ENCODE peak calls at places on chromosomes 11 and 22, in four cellular contexts. I is HFF-Myc, U is BE2C, N is cardiac muscle cell. C is an unnamed sample.

GRCh38 chr11:94885133-94885532 is 88.2 kb downstream of the CWC15 start:
- DNase-seq in I (no peak), U (no peak), N (no peak), C (no peak)

GRCh38 chr11:65648997-65649491 is 11.1 kb downstream of the SIPA1 start:
- DNase-seq in I (no peak), U (no peak), N (no peak), C (no peak)

GRCh38 chr11:134679592-134679991 is 267.6 kb upstream of the B3GAT1 start:
- DNase-seq in I (no peak), U (no peak), N (no peak), C (no peak)

GRCh38 chr22:29345932-29346331 is 30.4 kb upstream of the RASL10A start:
- DNase-seq in I (no peak), U (no peak), N (no peak), C (no peak)

GRCh38 chr11:120413480-120413879 is 77.3 kb downstream of the ARHGEF12 start:
- DNase-seq in I (peak), U (no peak), N (peak), C (no peak)

GRCh38 chr22:31130873-31131272 is 8.1 kb downstream of the INPP5J start:
- DNase-seq in I (no peak), U (no peak), N (no peak), C (no peak)

GRCh38 chr11:70016666-70017347 is 61.3 kb upstream of the ANO1 start:
- DNase-seq in I (no peak), U (no peak), N (peak), C (no peak)

GRCh38 chr11:86592659-86593451 is 79.6 kb downstream of the ME3 start:
- DNase-seq in I (peak), U (peak), N (peak), C (peak)

GRCh38 chr22:46776486-46776826 is 14.0 kb downstream of the TBC1D22A start:
- DNase-seq in I (no peak), U (no peak), N (no peak), C (no peak)

GRCh38 chr11:66768088-66768521 is 39.1 kb upstream of the SPTBN2 start:
- DNase-seq in I (no peak), U (no peak), N (peak), C (no peak)

GRCh38 chr11:61092280-61092766 is 10.0 kb upstream of the CD5 start:
- DNase-seq in I (no peak), U (no peak), N (no peak), C (no peak)

GRCh38 chr11:42315267-42315666 is 855.8 kb upstream of the LRRC4C start:
- DNase-seq in I (no peak), U (no peak), N (peak), C (no peak)

GRCh38 chr11:75246673-75247350 is 6.2 kb downstream of the TPBGL start:
- DNase-seq in I (no peak), U (peak), N (no peak), C (no peak)

GRCh38 chr11:107092667-107093066 is 74.4 kb upstream of the GUCY1A2 start:
- DNase-seq in I (no peak), U (no peak), N (no peak), C (no peak)

GRCh38 chr11:66857234-66857926 is 516 bp downstream of the LRFN4 start:
- DNase-seq in I (no peak), U (no peak), N (no peak), C (no peak)

GRCh38 chr11:33723238-33723881 is 12.9 kb downstream of the CD59 start:
- DNase-seq in I (no peak), U (no peak), N (peak), C (no peak)

GRCh38 chr11:9269492-9270030 is 4.4 kb upstream of the DENND5A start:
- DNase-seq in I (peak), U (no peak), N (peak), C (no peak)

GRCh38 chr11:75775056-75775455 is 6.5 kb downstream of the DGAT2 start:
- DNase-seq in I (no peak), U (peak), N (no peak), C (no peak)

GRCh38 chr11:111554532-111554931 is 14.0 kb downstream of the LAYN start:
- DNase-seq in I (no peak), U (no peak), N (no peak), C (no peak)

GRCh38 chr11:68806931-68807844 is 34.5 kb downstream of the CPT1A start:
- DNase-seq in I (no peak), U (no peak), N (peak), C (no peak)

GRCh38 chr11:3130269-3131071 is 34.6 kb downstream of the OSBPL5 start:
- DNase-seq in I (no peak), U (peak), N (no peak), C (no peak)

GRCh38 chr22:23163665-23164064 is 16.6 kb upstream of the BCR start:
- DNase-seq in I (no peak), U (no peak), N (no peak), C (no peak)

GRCh38 chr22:37601540-37602442 is 6.8 kb upstream of the GGA1 start:
- DNase-seq in I (no peak), U (peak), N (peak), C (no peak)

GRCh38 chr11:132844956-132845355 is 687.3 kb downstream of the OPCML start:
- DNase-seq in I (peak), U (no peak), N (peak), C (no peak)

GRCh38 chr22:42432020-42432596 is at the start of gene NFAM1:
- DNase-seq in I (no peak), U (peak), N (no peak), C (no peak)

GRCh38 chr22:24741357-24741756 is 33.2 kb downstream of the PIWIL3 start:
- DNase-seq in I (no peak), U (no peak), N (no peak), C (no peak)

GRCh38 chr11:44566952-44567875 is 1.8 kb downstream of the CD82 start:
- DNase-seq in I (no peak), U (no peak), N (no peak), C (no peak)

GRCh38 chr11:87038235-87038960 is 664 bp downstream of the TMEM135 start:
- DNase-seq in I (no peak), U (no peak), N (no peak), C (no peak)

GRCh38 chr11:33344611-33345010 is 87.4 kb downstream of the HIPK3 start:
- DNase-seq in I (no peak), U (no peak), N (peak), C (no peak)

GRCh38 chr22:36351921-36352774 is 35.6 kb downstream of the MYH9 start:
- DNase-seq in I (no peak), U (no peak), N (no peak), C (no peak)

GRCh38 chr11:69063671-69064260 is 15.0 kb downstream of the TPCN2 start:
- DNase-seq in I (no peak), U (no peak), N (no peak), C (no peak)

GRCh38 chr11:819129-819931 is 616 bp downstream of the PNPLA2 start:
- DNase-seq in I (no peak), U (peak), N (peak), C (peak)

GRCh38 chr11:57646756-57647303 is 2.9 kb downstream of the YPEL4 start:
- DNase-seq in I (no peak), U (no peak), N (peak), C (no peak)

GRCh38 chr11:18145025-18145424 is 12.7 kb downstream of the MRGPRX3 start:
- DNase-seq in I (no peak), U (no peak), N (no peak), C (no peak)
- TF ChIP-seq CTCF in I (peak), U (no peak), N (peak), C (no peak)

DNA sequence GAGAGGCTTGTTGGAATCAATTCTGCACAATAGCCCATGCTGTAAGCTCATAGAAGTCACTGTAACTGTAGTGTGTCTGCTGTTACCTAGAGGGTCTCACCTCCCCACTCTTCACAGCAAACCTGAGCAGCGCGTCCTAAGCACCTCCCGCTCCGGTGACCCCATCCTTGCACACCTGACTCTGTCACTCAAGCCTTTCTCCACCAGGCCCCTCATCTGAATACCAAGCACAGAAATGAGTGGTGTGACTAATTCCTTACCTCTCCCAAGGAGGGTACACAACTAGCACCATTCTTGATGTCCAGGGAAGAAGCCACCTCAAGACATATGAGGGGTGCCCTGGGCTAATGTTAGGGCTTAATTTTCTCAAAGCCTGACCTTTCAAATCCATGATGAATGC is 13.3 kb downstream of the SERPIND1 start:
- DNase-seq in I (no peak), U (no peak), N (no peak), C (no peak)
- TF ChIP-seq CTCF in I (no peak), U (no peak), N (no peak), C (no peak)

GRCh38 chr11:26470992-26471391 is 101.1 kb downstream of the MUC15 start:
- DNase-seq in I (no peak), U (no peak), N (no peak), C (no peak)
- TF ChIP-seq CTCF in I (no peak), U (no peak), N (no peak), C (no peak)

DNA sequence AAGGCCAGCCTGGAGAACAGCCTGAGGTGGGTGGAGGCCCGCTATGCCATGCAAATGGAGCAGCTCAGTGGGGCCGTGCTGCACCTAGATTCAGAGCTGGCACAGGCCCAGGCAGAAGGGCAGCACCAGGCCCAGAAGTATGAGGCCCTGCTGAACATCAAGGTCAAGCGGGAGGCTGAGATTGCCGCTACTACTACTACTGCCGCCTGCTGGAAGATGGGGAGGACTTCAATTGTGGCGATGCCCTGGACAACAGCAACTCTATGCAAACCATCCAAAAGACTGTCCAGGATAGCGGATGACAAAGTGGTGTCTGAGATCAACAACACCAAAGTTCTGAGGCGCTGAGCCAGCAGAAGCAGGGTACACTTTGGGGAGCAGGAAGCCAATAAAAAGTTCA is 3.1 kb upstream of the TMEM218 start:
- DNase-seq in I (no peak), U (peak), N (no peak), C (no peak)
- TF ChIP-seq CTCF in I (peak), U (peak), N (peak), C (peak)

DNA sequence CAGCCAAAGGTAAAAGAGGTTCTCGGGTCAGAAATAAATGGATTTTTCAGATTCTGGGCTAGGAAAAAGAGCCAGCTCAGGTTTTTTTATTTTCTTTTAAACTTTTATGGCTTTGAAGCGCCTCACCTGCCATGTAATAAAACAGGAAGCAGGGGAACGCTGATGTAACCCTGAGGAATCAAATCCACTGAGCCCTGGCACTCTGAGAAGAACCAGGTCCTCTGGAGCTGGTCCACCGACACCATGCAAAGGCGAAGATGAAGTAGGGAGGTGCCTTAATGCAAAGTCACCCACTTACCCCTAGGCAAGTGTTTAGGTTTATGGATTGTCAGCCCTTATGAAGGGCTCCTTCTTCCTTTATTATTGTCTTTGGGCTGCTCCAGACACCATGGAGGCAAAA is 1.6 kb downstream of the PAMR1 start:
- DNase-seq in I (no peak), U (no peak), N (no peak), C (no peak)
- TF ChIP-seq CTCF in I (no peak), U (no peak), N (no peak), C (no peak)

GRCh38 chr11:24617856-24618255 is 121.0 kb downstream of the LUZP2 start:
- DNase-seq in I (no peak), U (no peak), N (peak), C (no peak)
- TF ChIP-seq CTCF in I (no peak), U (no peak), N (no peak), C (no peak)

GRCh38 chr11:32090774-32091370 is at the start of gene RCN1:
- DNase-seq in I (no peak), U (peak), N (peak), C (peak)
- TF ChIP-seq CTCF in I (no peak), U (no peak), N (no peak), C (no peak)

DNA sequence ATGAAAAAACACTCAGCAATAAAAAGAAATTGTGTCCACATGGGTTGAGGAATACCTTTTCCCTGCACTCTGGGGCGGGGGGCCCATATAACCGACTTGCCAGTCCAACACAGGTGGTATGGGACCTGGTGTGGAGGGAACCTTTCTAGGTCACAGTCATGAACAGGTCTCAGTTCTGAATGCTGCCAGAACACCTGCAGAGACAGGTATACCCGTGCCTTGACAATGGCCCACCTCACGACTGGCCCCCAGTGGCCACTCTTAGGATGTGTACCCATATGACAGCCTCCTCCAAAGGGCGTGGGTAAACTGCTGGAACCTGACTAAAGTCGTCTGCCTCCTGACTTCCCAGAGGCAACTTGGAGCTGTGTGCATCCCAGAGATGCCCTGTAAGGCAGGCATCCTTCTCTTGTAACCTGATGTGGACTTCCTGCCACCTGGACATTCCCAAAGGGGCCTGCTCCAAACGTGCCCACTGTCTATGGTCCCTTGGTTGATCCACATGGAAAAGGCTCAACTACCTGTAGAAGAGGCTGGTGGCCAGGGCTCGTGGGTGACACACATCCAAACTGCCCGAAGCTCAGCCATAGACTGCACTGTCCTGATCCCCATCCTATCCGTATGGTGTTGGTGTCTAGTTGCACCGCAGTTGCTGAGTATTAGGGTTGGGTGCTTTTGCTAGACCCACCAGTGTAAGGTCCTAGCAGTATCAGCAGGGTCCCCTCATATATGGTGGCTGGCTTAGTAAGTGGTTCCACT is 859.3 kb downstream of the BRD1 start:
- DNase-seq in I (no peak), U (no peak), N (no peak), C (peak)
- TF ChIP-seq CTCF in I (no peak), U (no peak), N (no peak), C (peak)

GRCh38 chr11:114430290-114430689 is 9.0 kb upstream of the REXO2 start:
- DNase-seq in I (no peak), U (no peak), N (no peak), C (no peak)

GRCh38 chr11:114438303-114438702 is 964 bp upstream of the REXO2 start:
- DNase-seq in I (no peak), U (no peak), N (no peak), C (peak)

GRCh38 chr11:114432893-114433292 is 6.4 kb upstream of the REXO2 start:
- DNase-seq in I (no peak), U (no peak), N (no peak), C (no peak)

GRCh38 chr11:114433376-114433775 is 5.9 kb upstream of the REXO2 start:
- DNase-seq in I (no peak), U (no peak), N (no peak), C (no peak)
- TF ChIP-seq CTCF in I (no peak), U (no peak), N (no peak), C (no peak)

C was measured in endothelial cell.